ENCODE peak calls at places on chromosome 21, in four cellular contexts. A is GM23338, W is left ventricle myocardium inferior, B is tibial artery. S is an unnamed sample.

GRCh38 chr21:15820327-15820726 is 90.5 kb downstream of the USP25 start:
- DNase-seq in A (no peak), W (no peak), B (no peak), S (no peak)

GRCh38 chr21:46667735-46668380 is 32.4 kb downstream of the PRMT2 start:
- DNase-seq in A (peak; percentile 69), W (no peak), B (no peak), S (no peak)

GRCh38 chr21:14900611-14901010 is 164.2 kb downstream of the NRIP1 start:
- DNase-seq in A (no peak), W (no peak), B (no peak), S (no peak)

GRCh38 chr21:25107708-25108107 is 499.6 kb downstream of the MRPL39 start:
- DNase-seq in A (no peak), W (no peak), B (no peak), S (no peak)

GRCh38 chr21:25573409-25574206 is 33.7 kb downstream of the MRPL39 start:
- DNase-seq in A (no peak), W (no peak), B (no peak), S (peak; percentile 49)

GRCh38 chr21:38921511-38922215 is 115.9 kb downstream of the ETS2 start:
- DNase-seq in A (no peak), W (no peak), B (no peak), S (no peak)

GRCh38 chr21:46005081-46005480 is 23.5 kb downstream of the COL6A1 start:
- DNase-seq in A (no peak), W (peak; percentile 10), B (no peak), S (no peak)

GRCh38 chr21:25578070-25578961 is 29.0 kb downstream of the MRPL39 start:
- DNase-seq in A (no peak), W (no peak), B (no peak), S (no peak)

GRCh38 chr21:18722193-18722592 is 318.6 kb upstream of the TMPRSS15 start:
- DNase-seq in A (no peak), W (no peak), B (no peak), S (no peak)

GRCh38 chr21:37166733-37167132 is 93.7 kb downstream of the TTC3 start:
- DNase-seq in A (peak; percentile 72), W (no peak), B (no peak), S (no peak)

GRCh38 chr21:38178653-38179503 is 77.9 kb upstream of the KCNJ15 start:
- DNase-seq in A (no peak), W (no peak), B (no peak), S (no peak)

GRCh38 chr21:40386301-40386911 is 460.6 kb downstream of the DSCAM start:
- DNase-seq in A (peak; percentile 69), W (peak; percentile 32), B (peak; percentile 31), S (peak; percentile 53)

GRCh38 chr21:41251961-41252642 is 64.5 kb upstream of the FAM3B start:
- DNase-seq in A (no peak), W (no peak), B (no peak), S (no peak)

GRCh38 chr21:20463362-20463761 is 534.8 kb upstream of the NCAM2 start:
- DNase-seq in A (no peak), W (no peak), B (no peak), S (no peak)

GRCh38 chr21:36976882-36977651 is 10.6 kb upstream of the HLCS start:
- DNase-seq in A (peak; percentile 93), W (no peak), B (no peak), S (no peak)

GRCh38 chr21:8992731-8993174 is 1528.6 kb upstream of the TPTE start:
- DNase-seq in A (peak; percentile 72), W (no peak), B (no peak), S (no peak)

GRCh38 chr21:39911286-39911685 is 44.0 kb downstream of the PCP4 start:
- DNase-seq in A (peak; percentile 60), W (no peak), B (no peak), S (no peak)

GRCh38 chr21:38577887-38578286 is 79.6 kb upstream of the ERG start:
- DNase-seq in A (no peak), W (no peak), B (no peak), S (no peak)

GRCh38 chr21:46065215-46065992 is 32.5 kb upstream of the COL6A2 start:
- DNase-seq in A (no peak), W (peak; percentile 63), B (peak; percentile 78), S (no peak)

GRCh38 chr21:37711294-37711844 is 204.9 kb downstream of the KCNJ6 start:
- DNase-seq in A (no peak), W (no peak), B (no peak), S (no peak)

GRCh38 chr21:20999567-21000169 is 1.5 kb downstream of the NCAM2 start:
- DNase-seq in A (peak; percentile 72), W (no peak), B (no peak), S (no peak)

GRCh38 chr21:41477641-41478318 is 30.2 kb downstream of the TMPRSS2 start:
- DNase-seq in A (peak; percentile 62), W (no peak), B (no peak), S (peak; percentile 48)

GRCh38 chr21:38839683-38840286 is 34.1 kb downstream of the ETS2 start:
- DNase-seq in A (no peak), W (no peak), B (no peak), S (no peak)

GRCh38 chr21:46207006-46207919 is 21.3 kb downstream of the LSS start:
- DNase-seq in A (no peak), W (no peak), B (peak; percentile 6), S (no peak)

GRCh38 chr21:21860888-21861287 is 862.7 kb downstream of the NCAM2 start:
- DNase-seq in A (no peak), W (no peak), B (no peak), S (no peak)

GRCh38 chr21:16323586-16323985 is 593.8 kb downstream of the USP25 start:
- DNase-seq in A (no peak), W (no peak), B (no peak), S (no peak)

GRCh38 chr21:24225432-24225831 is 1381.8 kb downstream of the MRPL39 start:
- DNase-seq in A (no peak), W (no peak), B (no peak), S (no peak)

GRCh38 chr21:21230672-21231071 is 232.5 kb downstream of the NCAM2 start:
- DNase-seq in A (peak; percentile 37), W (no peak), B (no peak), S (no peak)

GRCh38 chr21:37971390-37971789 is 55.1 kb upstream of the KCNJ6 start:
- DNase-seq in A (no peak), W (no peak), B (no peak), S (no peak)

GRCh38 chr21:40967771-40968170 is 120.8 kb upstream of the DSCAM start:
- DNase-seq in A (peak; percentile 21), W (no peak), B (no peak), S (no peak)

GRCh38 chr21:24042687-24043086 is 1564.6 kb downstream of the MRPL39 start:
- DNase-seq in A (no peak), W (no peak), B (no peak), S (no peak)

GRCh38 chr21:38880578-38880966 is 74.8 kb downstream of the ETS2 start:
- DNase-seq in A (no peak), W (no peak), B (no peak), S (no peak)

GRCh38 chr21:46366561-46366960 is 42.6 kb downstream of the PCNT start:
- DNase-seq in A (no peak), W (no peak), B (no peak), S (no peak)

GRCh38 chr21:23488245-23488644 is 2119.0 kb downstream of the MRPL39 start:
- DNase-seq in A (no peak), W (no peak), B (no peak), S (no peak)

GRCh38 chr21:39451332-39452206 is at the start of gene SH3BGR:
- DNase-seq in A (peak; percentile 93), W (peak; percentile 73), B (peak; percentile 66), S (no peak)

GRCh38 chr21:43936186-43936967 is 71.4 kb downstream of the AGPAT3 start:
- DNase-seq in A (no peak), W (no peak), B (no peak), S (no peak)

GRCh38 chr21:33687634-33688033 is 45.3 kb downstream of the ITSN1 start:
- DNase-seq in A (no peak), W (no peak), B (no peak), S (no peak)

GRCh38 chr21:33684923-33685560 is 42.7 kb downstream of the ITSN1 start:
- DNase-seq in A (peak; percentile 59), W (no peak), B (no peak), S (no peak)

GRCh38 chr21:33686386-33686785 is 44.1 kb downstream of the ITSN1 start:
- DNase-seq in A (no peak), W (no peak), B (no peak), S (no peak)

GRCh38 chr21:33684068-33684467 is 41.8 kb downstream of the ITSN1 start:
- DNase-seq in A (no peak), W (no peak), B (no peak), S (no peak)

GRCh38 chr21:33685613-33686197 is 43.4 kb downstream of the ITSN1 start:
- DNase-seq in A (peak; percentile 41), W (no peak), B (no peak), S (no peak)
- H3K27ac ChIP-seq in A (peak overlapping the region; percentile 82), W (peak overlapping the region; percentile 45), B (peak overlapping the region; percentile 30), S (no peak overlapping the region)

DNA sequence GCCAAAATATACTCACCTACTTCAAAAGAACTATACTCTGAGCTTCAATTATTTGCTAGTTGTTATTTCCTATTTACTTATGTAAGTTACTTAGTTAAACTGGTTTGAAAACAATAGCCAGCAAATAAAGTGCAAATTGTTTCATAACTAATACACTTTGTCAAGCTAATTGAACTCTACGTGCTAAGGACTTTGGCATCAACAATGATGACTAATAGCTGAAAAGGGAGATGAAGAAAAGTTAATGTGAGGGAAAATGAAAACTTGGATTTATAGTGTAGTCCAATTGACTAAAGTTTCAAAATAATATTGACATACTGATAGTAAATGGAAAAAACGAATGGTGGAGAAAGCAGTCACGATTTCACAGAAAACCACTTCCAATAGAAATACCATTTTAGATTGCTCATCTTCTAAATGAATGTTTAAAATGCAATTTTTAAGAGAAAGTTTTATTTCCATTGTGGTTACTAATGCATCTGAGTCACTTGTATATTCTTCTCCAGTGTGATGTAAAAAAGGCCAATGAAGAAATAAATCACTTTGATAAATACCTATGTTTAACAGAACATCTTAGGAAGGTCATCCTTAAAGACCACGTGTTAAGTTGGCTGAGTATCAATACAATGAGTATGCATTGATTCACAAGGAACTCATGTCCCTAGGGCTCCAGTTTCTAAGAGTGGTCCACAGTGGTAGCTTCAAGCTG is 455.2 kb downstream of the LTN1 start:
- DNase-seq in A (no peak), W (no peak), B (no peak), S (no peak)
- H3K27ac ChIP-seq in A (no peak overlapping the region), W (no peak overlapping the region), B (peak overlapping the region; percentile 18), S (no peak overlapping the region)

DNA sequence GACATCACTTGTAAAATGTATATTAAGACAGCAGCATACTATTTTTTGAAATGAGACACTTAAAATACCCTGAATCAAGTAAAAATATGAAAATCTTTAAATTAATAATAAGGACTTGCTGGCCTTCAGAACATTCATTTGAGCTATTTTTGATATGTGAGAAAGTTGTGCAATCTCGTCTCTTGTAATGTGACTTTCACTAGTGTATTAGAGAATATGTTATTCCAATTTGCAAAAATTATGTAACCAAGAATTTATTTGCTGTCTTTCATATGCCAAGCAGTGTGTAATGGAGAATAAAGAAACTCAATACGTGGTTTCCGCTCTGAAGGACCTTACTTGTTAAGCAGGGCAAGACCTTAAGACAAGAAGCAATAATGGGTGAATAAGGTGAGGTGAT is 375.0 kb upstream of the RUNX1 start:
- DNase-seq in A (no peak), W (no peak), B (no peak), S (no peak)
- H3K27ac ChIP-seq in A (no peak overlapping the region), W (peak overlapping the region; percentile 45), B (no peak overlapping the region), S (no peak overlapping the region)

DNA sequence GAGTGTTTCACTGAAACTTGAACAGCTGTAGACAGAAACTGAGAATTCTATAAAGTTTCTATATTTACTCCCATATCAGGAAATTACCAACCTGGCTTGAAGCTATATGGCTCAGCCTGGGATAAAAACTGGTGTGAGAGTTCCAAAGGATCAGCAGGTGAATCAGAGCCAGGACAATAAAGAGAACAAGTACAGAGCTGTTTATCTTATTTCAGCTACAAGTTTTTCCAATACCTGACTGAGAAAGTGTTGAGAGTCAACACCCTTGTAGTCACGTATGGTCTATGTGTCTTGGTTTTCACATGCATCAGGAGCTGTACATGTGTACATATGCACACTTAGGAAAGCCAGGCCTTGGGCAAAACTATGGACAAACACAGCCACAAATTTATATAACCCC is 40.7 kb upstream of the CXADR start:
- DNase-seq in A (no peak), W (no peak), B (no peak), S (no peak)
- H3K27ac ChIP-seq in A (no peak overlapping the region), W (no peak overlapping the region), B (no peak overlapping the region), S (no peak overlapping the region)

S was measured in dorsolateral prefrontal cortex.